ENCODE peak calls at places on chromosomes 7 and 10, in four cellular contexts. One of them, this sample, is unnamed. For H3K9me3, the result is how much of the 10 kb centered on the place peaks cover.

GRCh38 chr10:33669861-33670385 is 335.5 kb upstream of the NRP1 start:
- DNase-seq in GM12878: no peak
- DNase-seq in endothelial cell of umbilical vein: no peak
- DNase-seq in neural progenitor cell: peak
- DNase-seq in this sample: no peak

GRCh38 chr7:66696774-66697191 is 43.8 kb upstream of the RABGEF1 start:
- DNase-seq in GM12878: no peak
- DNase-seq in endothelial cell of umbilical vein: no peak
- DNase-seq in neural progenitor cell: no peak
- DNase-seq in this sample: no peak

GRCh38 chr10:70418229-70418628 is 14.3 kb downstream of the EIF4EBP2 start:
- DNase-seq in GM12878: no peak
- DNase-seq in endothelial cell of umbilical vein: no peak
- DNase-seq in neural progenitor cell: no peak
- DNase-seq in this sample: no peak

GRCh38 chr10:112953075-112953501 is 3.0 kb downstream of the TCF7L2 start:
- DNase-seq in GM12878: no peak
- DNase-seq in endothelial cell of umbilical vein: peak
- DNase-seq in neural progenitor cell: peak
- DNase-seq in this sample: peak

GRCh38 chr10:70549351-70549961 is 53.1 kb downstream of the PRF1 start:
- DNase-seq in GM12878: no peak
- DNase-seq in endothelial cell of umbilical vein: no peak
- DNase-seq in neural progenitor cell: no peak
- DNase-seq in this sample: no peak

GRCh38 chr7:101169110-101169837 is 3.9 kb upstream of the VGF start:
- DNase-seq in GM12878: no peak
- DNase-seq in endothelial cell of umbilical vein: no peak
- DNase-seq in neural progenitor cell: no peak
- DNase-seq in this sample: no peak

GRCh38 chr7:50505553-50505952 is 55.4 kb upstream of the FIGNL1 start:
- DNase-seq in GM12878: no peak
- DNase-seq in endothelial cell of umbilical vein: no peak
- DNase-seq in neural progenitor cell: no peak
- DNase-seq in this sample: no peak

GRCh38 chr7:42315096-42315495 is 78.1 kb upstream of the GLI3 start:
- DNase-seq in GM12878: no peak
- DNase-seq in endothelial cell of umbilical vein: no peak
- DNase-seq in neural progenitor cell: no peak
- DNase-seq in this sample: no peak

GRCh38 chr7:4164556-4164955 is 517.5 kb upstream of the FOXK1 start:
- DNase-seq in GM12878: no peak
- DNase-seq in endothelial cell of umbilical vein: no peak
- DNase-seq in neural progenitor cell: peak
- DNase-seq in this sample: no peak

GRCh38 chr10:101305241-101306230 is 48.4 kb upstream of the BTRC start:
- DNase-seq in GM12878: no peak
- DNase-seq in endothelial cell of umbilical vein: no peak
- DNase-seq in neural progenitor cell: peak
- DNase-seq in this sample: no peak

GRCh38 chr7:159107052-159107892 is 37.4 kb downstream of the VIPR2 start:
- DNase-seq in GM12878: no peak
- DNase-seq in endothelial cell of umbilical vein: no peak
- DNase-seq in neural progenitor cell: no peak
- DNase-seq in this sample: no peak

GRCh38 chr7:5872326-5872725 is 8.3 kb upstream of the OCM start:
- DNase-seq in GM12878: no peak
- DNase-seq in endothelial cell of umbilical vein: no peak
- DNase-seq in neural progenitor cell: no peak
- DNase-seq in this sample: no peak

GRCh38 chr7:90717286-90718060 is 121.4 kb downstream of the CDK14 start:
- DNase-seq in GM12878: no peak
- DNase-seq in endothelial cell of umbilical vein: no peak
- DNase-seq in neural progenitor cell: peak
- DNase-seq in this sample: no peak

GRCh38 chr10:129031233-129032150 is 435.5 kb upstream of the MGMT start:
- DNase-seq in GM12878: no peak
- DNase-seq in endothelial cell of umbilical vein: peak
- DNase-seq in neural progenitor cell: peak
- DNase-seq in this sample: peak

GRCh38 chr7:131893627-131894345 is 337.4 kb upstream of the PODXL start:
- DNase-seq in GM12878: no peak
- DNase-seq in endothelial cell of umbilical vein: no peak
- DNase-seq in neural progenitor cell: no peak
- DNase-seq in this sample: no peak
- H3K27ac ChIP-seq in GM12878: no peak
- H3K27ac ChIP-seq in endothelial cell of umbilical vein: no peak
- H3K27ac ChIP-seq in neural progenitor cell: no peak
- H3K27ac ChIP-seq in this sample: no peak

DNA sequence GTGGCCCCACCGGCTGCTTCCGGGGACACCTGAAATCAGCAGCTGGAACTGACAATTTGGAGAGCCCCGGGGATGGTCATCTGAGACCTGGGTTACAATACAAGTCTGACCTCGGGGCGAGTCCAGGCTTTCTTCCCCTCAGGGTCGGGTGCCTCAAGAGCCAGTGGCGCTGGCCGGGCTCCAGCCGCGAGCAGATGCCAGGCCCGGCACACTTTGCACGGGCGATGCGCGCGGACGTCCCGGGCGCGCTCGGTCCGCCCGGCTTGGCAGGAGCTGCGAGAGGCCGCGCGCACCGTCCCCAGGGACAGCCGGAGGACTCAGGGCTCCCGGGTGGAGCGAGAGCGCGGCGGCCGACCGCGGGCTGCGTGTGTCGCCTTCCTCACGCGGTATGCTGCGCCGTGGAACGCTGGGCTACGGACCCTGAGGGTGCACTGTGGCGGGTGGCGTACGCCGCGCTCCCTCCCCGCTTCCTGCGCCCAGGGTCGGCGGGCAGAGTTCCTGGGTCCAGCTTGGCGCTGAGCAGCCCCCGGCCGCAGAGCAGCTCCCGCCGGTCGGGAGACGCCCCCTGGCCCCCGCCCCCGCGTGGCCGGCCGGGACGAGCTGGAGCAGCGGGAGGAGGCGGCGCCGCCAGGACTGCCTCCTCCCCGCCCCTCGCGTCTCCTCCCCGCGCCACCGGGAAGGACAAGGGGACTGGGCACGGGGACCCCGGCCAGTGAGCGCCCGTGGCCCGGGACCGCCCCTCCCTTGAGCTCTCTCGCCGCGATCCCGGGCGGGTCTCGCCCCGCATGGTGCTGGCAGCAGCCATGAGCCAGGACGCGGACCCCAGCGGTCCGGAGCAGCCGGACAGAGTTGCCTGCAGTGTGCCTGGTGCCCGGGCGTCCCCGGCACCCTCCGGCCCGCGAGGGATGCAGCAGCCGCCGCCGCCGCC is at the start of gene RBM20:
- DNase-seq in GM12878: no peak
- DNase-seq in endothelial cell of umbilical vein: no peak
- DNase-seq in neural progenitor cell: peak
- DNase-seq in this sample: no peak
- H3K9ac ChIP-seq in GM12878: no peak
- H3K9ac ChIP-seq in endothelial cell of umbilical vein: no peak
- H3K9ac ChIP-seq in neural progenitor cell: no peak
- H3K9ac ChIP-seq in this sample: no peak

DNA sequence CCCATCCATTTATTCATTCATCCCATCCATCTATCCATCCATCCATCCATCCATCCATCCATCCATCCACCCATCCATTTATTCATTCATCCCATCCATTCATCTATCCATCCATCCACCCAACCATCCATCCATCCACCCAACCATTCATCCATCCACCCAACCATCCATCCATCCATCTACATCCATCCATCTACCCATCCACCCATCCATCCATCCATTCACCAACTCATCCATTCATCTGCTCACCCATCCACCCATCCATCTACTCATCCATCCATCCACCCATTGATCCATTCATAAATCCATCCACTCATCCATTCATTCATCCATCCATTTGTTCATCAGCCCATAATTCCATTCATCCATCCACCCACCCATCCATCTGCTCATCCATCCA is 56.4 kb downstream of the PFKFB3 start:
- DNase-seq in GM12878: no peak
- DNase-seq in endothelial cell of umbilical vein: no peak
- DNase-seq in neural progenitor cell: no peak
- DNase-seq in this sample: no peak
- H3K9me3 ChIP-seq in GM12878: under half
- H3K9me3 ChIP-seq in endothelial cell of umbilical vein: under half
- H3K9me3 ChIP-seq in neural progenitor cell: under half
- H3K9me3 ChIP-seq in this sample: under half

GRCh38 chr7:107971613-107972012 is 31.3 kb downstream of the LAMB1 start:
- DNase-seq in GM12878: no peak
- DNase-seq in endothelial cell of umbilical vein: peak
- DNase-seq in neural progenitor cell: no peak
- DNase-seq in this sample: no peak
- H3K27ac ChIP-seq in GM12878: no peak
- H3K27ac ChIP-seq in endothelial cell of umbilical vein: peak
- H3K27ac ChIP-seq in neural progenitor cell: no peak
- H3K27ac ChIP-seq in this sample: peak

GRCh38 chr10:31912898-31913847 is 15.5 kb downstream of the ARHGAP12 start:
- DNase-seq in GM12878: no peak
- DNase-seq in endothelial cell of umbilical vein: peak
- DNase-seq in neural progenitor cell: no peak
- DNase-seq in this sample: no peak
- H3K9ac ChIP-seq in GM12878: no peak
- H3K9ac ChIP-seq in endothelial cell of umbilical vein: no peak
- H3K9ac ChIP-seq in neural progenitor cell: no peak
- H3K9ac ChIP-seq in this sample: no peak

DNA sequence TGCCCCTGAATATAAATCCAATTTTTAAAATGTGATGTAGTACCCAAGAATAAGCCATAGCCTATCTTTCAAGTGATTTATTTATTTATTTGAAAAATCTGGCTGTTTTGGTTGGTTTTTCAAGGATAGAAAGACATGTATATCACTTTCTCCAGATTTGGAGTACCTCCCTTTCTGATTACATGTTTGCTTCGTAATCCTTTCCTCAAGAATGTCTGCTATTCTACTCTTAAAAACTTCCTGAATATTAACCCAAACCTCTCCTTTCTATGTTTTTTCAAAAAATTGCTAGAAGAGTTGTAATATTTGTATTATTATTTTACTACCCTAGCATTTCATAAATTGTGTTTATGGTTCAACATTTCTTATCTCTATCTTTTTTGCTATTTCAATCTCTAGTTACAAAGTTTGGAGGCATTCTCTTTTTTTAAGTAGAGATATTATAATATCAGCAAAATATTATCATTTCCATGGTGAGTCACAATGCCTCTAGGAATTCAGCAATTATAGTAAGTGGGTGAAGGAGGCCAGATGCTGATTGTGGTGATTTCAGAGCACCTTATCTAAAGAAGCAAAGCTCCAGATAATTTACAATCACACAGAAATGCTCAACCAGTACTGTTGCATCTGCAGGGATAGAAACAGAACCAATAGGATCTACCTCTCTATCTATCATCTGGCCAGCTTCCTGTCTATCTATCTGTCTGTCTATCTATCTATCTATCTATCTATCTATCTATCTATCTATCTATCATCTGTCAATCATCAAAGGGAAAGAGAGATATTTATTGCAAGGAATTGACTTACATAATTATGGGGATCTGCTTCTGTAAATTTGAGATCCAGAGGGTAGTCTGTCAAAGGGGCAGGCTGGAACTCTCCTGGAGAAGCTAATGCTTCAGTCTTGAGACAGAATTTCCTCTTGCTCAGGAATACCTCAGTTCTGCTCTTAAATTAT is 412.5 kb upstream of the SEMA3C start:
- DNase-seq in GM12878: no peak
- DNase-seq in endothelial cell of umbilical vein: peak
- DNase-seq in neural progenitor cell: no peak
- DNase-seq in this sample: no peak
- H3K9me3 ChIP-seq in GM12878: under half
- H3K9me3 ChIP-seq in endothelial cell of umbilical vein: under half
- H3K9me3 ChIP-seq in neural progenitor cell: under half
- H3K9me3 ChIP-seq in this sample: under half

GRCh38 chr10:127227663-127228062 is 31.3 kb upstream of the INSYN2A start:
- DNase-seq in GM12878: no peak
- DNase-seq in endothelial cell of umbilical vein: no peak
- DNase-seq in neural progenitor cell: no peak
- DNase-seq in this sample: no peak

GRCh38 chr10:127228195-127228785 is 31.9 kb upstream of the INSYN2A start:
- DNase-seq in GM12878: no peak
- DNase-seq in endothelial cell of umbilical vein: no peak
- DNase-seq in neural progenitor cell: peak
- DNase-seq in this sample: no peak

DNA sequence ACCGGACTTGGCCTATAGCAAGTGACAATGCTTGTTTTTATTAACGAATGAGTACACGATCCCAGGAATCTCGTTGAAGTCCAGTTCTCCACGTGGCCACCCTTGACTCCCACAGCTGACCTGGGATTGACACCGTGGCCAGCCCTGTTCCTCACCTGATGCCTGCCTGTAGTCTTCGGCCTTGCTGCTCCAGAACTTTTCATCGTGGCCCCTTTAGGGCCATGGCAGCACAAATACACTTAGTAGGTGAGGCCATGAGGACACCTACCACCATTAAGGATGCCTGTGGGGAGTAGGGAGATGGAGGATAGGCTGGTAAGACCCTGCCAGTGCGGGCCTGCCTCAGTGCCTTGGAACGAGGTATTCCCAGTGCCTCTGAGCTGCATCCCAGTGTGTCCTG is 30.6 kb upstream of the INSYN2A start:
- DNase-seq in GM12878: no peak
- DNase-seq in endothelial cell of umbilical vein: no peak
- DNase-seq in neural progenitor cell: no peak
- DNase-seq in this sample: no peak
- H3K27ac ChIP-seq in GM12878: no peak
- H3K27ac ChIP-seq in endothelial cell of umbilical vein: no peak
- H3K27ac ChIP-seq in neural progenitor cell: no peak
- H3K27ac ChIP-seq in this sample: no peak

This sample was measured in colonic mucosa.